ENCODE peak calls at places on chromosomes 7 and 10, in five cellular contexts. S, A, M, J and Q are unnamed samples. For H3K4me1, the result is how much of the 10 kb centered on the place peaks cover.

GRCh38 chr7:122758501-122758900 is 55.8 kb upstream of the RNF148 start:
- DNase-seq in M (no peak), S (no peak), J (no peak), A (no peak), Q (no peak)

GRCh38 chr7:82527831-82528230 is 84.3 kb upstream of the CACNA2D1 start:
- DNase-seq in A (peak), J (peak), M (peak), S (peak), Q (peak)

GRCh38 chr10:49161411-49161997 is 26.7 kb downstream of the TMEM273 start:
- DNase-seq in A (peak), J (peak), S (peak), M (peak), Q (peak)

GRCh38 chr7:117098457-117098856 is 145.2 kb downstream of the ST7 start:
- DNase-seq in M (peak), J (peak), S (peak), A (peak), Q (peak)

GRCh38 chr7:141477866-141478265 is 73.3 kb upstream of the AGK start:
- DNase-seq in M (peak), J (peak), A (peak), S (no peak), Q (peak)

GRCh38 chr7:21099432-21099831 is 312.7 kb upstream of the SP8 start:
- DNase-seq in S (peak), A (no peak), J (no peak), M (no peak), Q (no peak)

GRCh38 chr10:122033224-122033926 is 44.4 kb downstream of the TACC2 start:
- DNase-seq in M (no peak), S (no peak), J (peak), A (no peak), Q (no peak)

GRCh38 chr10:129961274-129961839 is 2.7 kb downstream of the EBF3 start:
- DNase-seq in J (no peak), A (no peak), M (no peak), S (no peak), Q (no peak)

GRCh38 chr10:58438986-58439385 is 53.8 kb downstream of the TFAM start:
- DNase-seq in S (peak), J (no peak), M (no peak), A (no peak), Q (no peak)

GRCh38 chr7:33853361-33854062 is 51.8 kb upstream of the BMPER start:
- DNase-seq in M (peak), A (peak), S (peak), J (no peak), Q (peak)

GRCh38 chr7:116236020-116236630 is 25.8 kb downstream of the TES start:
- DNase-seq in M (no peak), S (no peak), A (peak), J (peak), Q (no peak)

GRCh38 chr10:71366710-71367109 is 30.0 kb upstream of the CDH23 start:
- DNase-seq in A (peak), M (no peak), S (peak), J (no peak), Q (no peak)

GRCh38 chr7:75762350-75762917 is 9.6 kb downstream of the CCL26 start:
- DNase-seq in A (peak), M (peak), J (peak), S (peak), Q (peak)

GRCh38 chr7:39355664-39356063 is 210.5 kb upstream of the YAE1 start:
- DNase-seq in A (no peak), S (no peak), M (no peak), J (no peak), Q (no peak)

GRCh38 chr7:70951271-70951962 is 180.5 kb upstream of the GALNT17 start:
- DNase-seq in M (no peak), A (no peak), J (no peak), S (no peak), Q (no peak)

GRCh38 chr10:30422981-30423654 is 10.9 kb upstream of the MAP3K8 start:
- DNase-seq in S (peak), J (peak), M (peak), A (peak), Q (peak)

GRCh38 chr7:96408881-96409280 is 87.0 kb upstream of the SLC25A13 start:
- DNase-seq in A (no peak), M (no peak), J (no peak), S (no peak), Q (no peak)

GRCh38 chr10:11864727-11865126 is 41.6 kb downstream of the PROSER2 start:
- DNase-seq in J (no peak), M (no peak), A (no peak), S (no peak), Q (no peak)

GRCh38 chr10:1217661-1218060 is 161.5 kb downstream of the WDR37 start:
- DNase-seq in M (no peak), S (no peak), J (no peak), A (no peak), Q (no peak)

GRCh38 chr10:125283831-125284614 is 123.7 kb upstream of the CTBP2 start:
- DNase-seq in A (no peak), J (no peak), S (no peak), M (no peak), Q (no peak)

GRCh38 chr10:5833814-5834213 is 20.6 kb upstream of the GDI2 start:
- DNase-seq in J (no peak), M (no peak), A (no peak), S (no peak), Q (no peak)

GRCh38 chr7:134988161-134988560 is 1.9 kb downstream of the AGBL3 start:
- DNase-seq in A (no peak), M (no peak), J (no peak), S (no peak), Q (no peak)

GRCh38 chr10:30580241-30580640 is 49.3 kb downstream of the LYZL2 start:
- DNase-seq in M (no peak), A (no peak), J (no peak), S (no peak), Q (no peak)

GRCh38 chr7:5420841-5421625 is 2.6 kb downstream of the TNRC18 start:
- DNase-seq in S (peak), M (no peak), A (peak), J (no peak), Q (no peak)

GRCh38 chr7:139451638-139452037 is 31.8 kb downstream of the KLRG2 start:
- DNase-seq in S (peak), A (peak), J (peak), M (peak), Q (peak)

GRCh38 chr10:80413152-80413996 is 5.0 kb downstream of the PRXL2A start:
- DNase-seq in A (no peak), S (peak), J (no peak), M (peak), Q (peak)

GRCh38 chr10:48493083-48493871 is 111.6 kb downstream of the ARHGAP22 start:
- DNase-seq in J (no peak), A (no peak), M (no peak), S (peak), Q (no peak)

GRCh38 chr7:79298145-79298760 is 155.2 kb downstream of the MAGI2 start:
- DNase-seq in M (peak), A (peak), S (peak), J (peak), Q (peak)

GRCh38 chr10:43201545-43202131 is 63.4 kb downstream of the CSGALNACT2 start:
- DNase-seq in M (no peak), J (no peak), S (no peak), A (no peak), Q (no peak)

GRCh38 chr10:133226251-133226808 is 3.7 kb upstream of the UTF1 start:
- DNase-seq in S (peak), M (no peak), J (peak), A (peak), Q (no peak)

GRCh38 chr10:7887417-7887816 is 69.1 kb downstream of the TAF3 start:
- DNase-seq in S (no peak), M (peak), J (no peak), A (no peak), Q (peak)

GRCh38 chr10:13386021-13386420 is 37.9 kb upstream of the SEPHS1 start:
- DNase-seq in J (no peak), M (no peak), S (no peak), A (no peak), Q (no peak)
- H2AFZ ChIP-seq in J (no peak), M (no peak), S (no peak), A (no peak), Q (no peak)

GRCh38 chr7:30519122-30519521 is 14.5 kb upstream of the GGCT start:
- DNase-seq in S (no peak), M (no peak), J (peak), A (no peak), Q (no peak)

GRCh38 chr7:30523466-30523865 is 18.8 kb upstream of the GGCT start:
- DNase-seq in J (no peak), A (no peak), S (no peak), M (no peak), Q (no peak)

GRCh38 chr7:30521532-30521931 is 16.9 kb upstream of the GGCT start:
- DNase-seq in M (peak), S (no peak), A (peak), J (no peak), Q (peak)

GRCh38 chr7:30524545-30524944 is 19.9 kb upstream of the GGCT start:
- DNase-seq in J (peak), M (no peak), A (no peak), S (no peak), Q (no peak)

DNA sequence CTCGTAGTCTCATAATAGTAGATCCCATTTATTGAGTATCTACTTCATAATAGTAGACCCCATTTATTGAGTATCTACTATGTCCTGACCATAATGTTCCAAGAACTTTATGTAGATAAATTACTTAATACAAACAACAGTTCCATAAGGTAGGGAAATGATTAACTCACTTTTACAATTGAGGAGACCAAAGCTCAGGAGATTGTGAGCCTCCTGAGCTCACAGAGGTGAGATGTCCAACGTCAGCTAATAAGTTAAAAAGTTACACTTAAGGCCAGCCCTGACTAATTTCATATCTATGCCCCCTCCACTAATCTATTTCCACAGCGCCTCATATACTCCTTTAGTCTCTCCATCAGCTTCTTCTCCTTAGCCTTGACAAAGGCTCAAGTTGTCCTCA is 17.5 kb upstream of the GGCT start:
- DNase-seq in S (no peak), M (no peak), J (no peak), A (no peak), Q (no peak)
- H3K9ac ChIP-seq in S (no peak), M (no peak), J (no peak), A (no peak), Q (no peak)

GRCh38 chr10:112813866-112814596 is 136.0 kb upstream of the TCF7L2 start:
- DNase-seq in J (no peak), A (no peak), S (no peak), M (no peak), Q (no peak)
- H3K4me1 ChIP-seq in J (under half), A (under half), S (under half), M (under half), Q (under half)

DNA sequence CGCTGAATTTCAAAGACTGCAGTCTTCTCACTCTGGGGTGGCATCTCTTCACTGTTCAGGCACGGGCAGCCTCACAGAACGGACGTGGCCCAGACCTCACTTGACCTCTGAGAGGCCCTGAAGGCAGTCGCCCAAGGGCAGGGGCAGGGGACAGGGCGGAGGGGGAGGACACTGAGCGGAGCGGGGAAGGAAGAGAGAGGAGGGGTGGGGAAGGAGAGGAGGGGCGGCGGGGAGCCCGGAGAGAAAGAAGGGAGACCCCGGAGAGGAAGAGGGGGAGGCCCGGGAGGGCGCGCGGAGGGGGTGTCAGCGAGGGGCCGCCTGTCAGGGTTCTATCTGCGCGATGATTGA is 58.7 kb upstream of the COMTD1 start:
- DNase-seq in J (no peak), A (peak), M (no peak), S (no peak), Q (no peak)
- H2AFZ ChIP-seq in J (peak), A (peak), M (peak), S (peak), Q (no peak)

DNA sequence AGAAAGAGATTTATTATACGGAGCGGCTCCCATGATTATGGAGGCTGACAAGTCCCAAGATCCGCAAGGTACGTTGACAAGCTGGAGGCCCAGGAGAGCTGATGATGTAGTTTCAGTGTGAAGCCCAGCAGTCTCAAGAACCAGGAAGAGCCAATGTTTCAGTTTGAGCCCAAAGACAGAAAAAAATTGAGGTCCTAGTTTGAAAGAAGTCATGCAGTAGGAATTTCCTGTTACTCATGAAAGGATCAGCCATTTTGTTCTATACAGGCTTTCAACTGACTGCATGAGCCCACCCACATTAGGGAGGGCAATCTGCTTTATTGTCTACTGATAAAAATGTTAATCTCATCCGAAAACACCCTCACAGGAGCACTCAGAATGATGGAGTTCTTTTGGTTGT is 51.5 kb downstream of the CCDC71L start:
- DNase-seq in M (peak), J (peak), A (peak), S (peak), Q (peak)
- H3K9ac ChIP-seq in M (peak), J (no peak), A (no peak), S (no peak), Q (no peak)

GRCh38 chr7:22663721-22664120 is 63.3 kb upstream of the IL6 start:
- DNase-seq in A (peak), J (no peak), M (no peak), S (no peak), Q (peak)

GRCh38 chr7:22665816-22666375 is 61.1 kb upstream of the IL6 start:
- DNase-seq in A (peak), J (peak), M (no peak), S (peak), Q (no peak)

GRCh38 chr7:22666732-22667131 is 60.3 kb upstream of the IL6 start:
- DNase-seq in M (peak), S (peak), J (peak), A (peak), Q (peak)

GRCh38 chr7:22663319-22663718 is 63.7 kb upstream of the IL6 start:
- DNase-seq in M (peak), S (no peak), J (peak), A (peak), Q (peak)

GRCh38 chr7:22664988-22665798 is 61.8 kb upstream of the IL6 start:
- DNase-seq in S (no peak), J (no peak), A (no peak), M (no peak), Q (no peak)
- H3K4me1 ChIP-seq in S (under half), J (under half), A (under half), M (under half), Q (under half)

DNA sequence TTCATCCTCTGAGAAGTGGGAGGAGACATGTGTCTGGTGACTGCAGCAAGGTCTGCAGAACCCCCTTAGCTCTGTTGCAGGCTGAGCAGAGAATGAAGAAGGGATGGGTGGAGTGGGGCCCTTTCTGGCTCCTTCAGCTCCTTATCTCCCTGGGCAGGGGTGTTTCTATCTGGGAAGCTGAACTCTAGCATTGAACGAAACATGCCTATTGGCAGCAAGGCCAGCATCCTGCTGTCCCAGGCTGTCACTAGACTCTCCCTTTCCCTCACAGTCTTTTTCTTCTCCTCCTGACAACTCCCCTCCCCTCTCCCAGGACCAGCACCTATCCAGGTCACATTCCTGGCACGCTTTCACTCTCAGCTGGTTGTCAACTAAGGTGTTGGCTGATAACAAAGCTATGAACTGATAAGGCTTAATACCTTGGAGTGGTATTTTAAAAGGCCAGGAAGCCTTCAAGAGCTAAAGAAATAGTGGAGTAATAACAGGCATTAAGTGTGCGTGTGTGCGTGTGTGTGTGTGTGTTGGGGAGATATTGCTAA is 128.8 kb upstream of the FZD8 start:
- DNase-seq in M (no peak), J (no peak), S (no peak), A (no peak), Q (no peak)
- H2AFZ ChIP-seq in M (no peak), J (no peak), S (no peak), A (no peak), Q (no peak)

DNA sequence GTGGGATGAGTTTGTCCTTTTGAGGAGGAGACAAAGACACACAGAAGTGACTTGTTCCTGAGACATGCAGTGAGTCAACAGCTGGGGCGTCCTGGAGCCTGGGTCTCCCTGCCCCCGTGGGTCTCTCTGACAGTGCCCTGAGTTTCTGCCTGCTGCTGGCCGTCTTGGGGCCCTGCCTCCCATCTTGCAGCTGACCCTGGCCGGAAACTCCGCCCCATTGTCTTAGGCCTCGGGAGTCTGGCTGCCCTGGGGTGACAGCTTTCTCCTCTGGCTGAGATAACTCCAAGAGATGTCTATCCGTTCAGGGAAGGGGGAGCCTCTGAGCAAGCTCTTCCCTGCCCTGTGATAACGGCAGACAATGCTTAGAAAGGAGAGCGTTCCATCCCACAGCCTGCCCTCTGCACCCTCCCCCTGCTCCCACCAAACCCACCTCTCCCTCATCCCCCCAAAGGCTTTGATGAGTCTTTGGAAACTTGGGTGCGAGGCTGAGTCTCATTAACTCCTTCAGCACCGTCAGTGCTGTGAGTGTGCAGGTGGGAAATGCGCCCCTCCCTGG is 69.5 kb upstream of the PODXL start:
- DNase-seq in S (peak), J (peak), A (peak), M (peak), Q (peak)
- H3K9ac ChIP-seq in S (no peak), J (peak), A (peak), M (peak), Q (no peak)